ENCODE peak calls at places on chromosomes 1 and 21, in eight cellular contexts. One of them, this sample, is unnamed.

GRCh38 chr1:9080704-9081291 is 11.4 kb upstream of the SLC2A5 start:
- DNase-seq in upper lobe of left lung: no peak
- DNase-seq in astrocyte of the spinal cord: peak
- DNase-seq in kidney epithelial cell: no peak
- DNase-seq in AG10803: no peak
- DNase-seq in bronchial epithelial cell: peak
- DNase-seq in AG09319: no peak
- DNase-seq in GM20000: no peak
- DNase-seq in this sample: no peak

GRCh38 chr21:14755086-14755485 is 209.0 kb upstream of the SAMSN1 start:
- DNase-seq in upper lobe of left lung: no peak
- DNase-seq in astrocyte of the spinal cord: no peak
- DNase-seq in kidney epithelial cell: no peak
- DNase-seq in AG10803: no peak
- DNase-seq in bronchial epithelial cell: no peak
- DNase-seq in AG09319: no peak
- DNase-seq in GM20000: no peak
- DNase-seq in this sample: no peak

GRCh38 chr1:45522324-45523104 is 830 bp upstream of the PRDX1 start:
- DNase-seq in upper lobe of left lung: no peak
- DNase-seq in astrocyte of the spinal cord: peak
- DNase-seq in kidney epithelial cell: no peak
- DNase-seq in AG10803: peak
- DNase-seq in bronchial epithelial cell: peak
- DNase-seq in AG09319: no peak
- DNase-seq in GM20000: no peak
- DNase-seq in this sample: no peak

GRCh38 chr1:58780586-58781452 is 3.0 kb downstream of the JUN start:
- DNase-seq in upper lobe of left lung: no peak
- DNase-seq in astrocyte of the spinal cord: peak
- DNase-seq in kidney epithelial cell: no peak
- DNase-seq in AG10803: peak
- DNase-seq in bronchial epithelial cell: peak
- DNase-seq in AG09319: no peak
- DNase-seq in GM20000: no peak
- DNase-seq in this sample: no peak

GRCh38 chr1:185734929-185735666 is 907 bp downstream of the HMCN1 start:
- DNase-seq in upper lobe of left lung: no peak
- DNase-seq in astrocyte of the spinal cord: peak
- DNase-seq in kidney epithelial cell: no peak
- DNase-seq in AG10803: peak
- DNase-seq in bronchial epithelial cell: peak
- DNase-seq in AG09319: no peak
- DNase-seq in GM20000: no peak
- DNase-seq in this sample: no peak

GRCh38 chr1:150268342-150268705 is 492 bp downstream of the APH1A start:
- DNase-seq in upper lobe of left lung: no peak
- DNase-seq in astrocyte of the spinal cord: no peak
- DNase-seq in kidney epithelial cell: no peak
- DNase-seq in AG10803: peak
- DNase-seq in bronchial epithelial cell: peak
- DNase-seq in AG09319: no peak
- DNase-seq in GM20000: no peak
- DNase-seq in this sample: no peak

GRCh38 chr1:202305168-202305567 is 36.6 kb downstream of the UBE2T start:
- DNase-seq in upper lobe of left lung: no peak
- DNase-seq in astrocyte of the spinal cord: no peak
- DNase-seq in kidney epithelial cell: no peak
- DNase-seq in AG10803: no peak
- DNase-seq in bronchial epithelial cell: no peak
- DNase-seq in AG09319: no peak
- DNase-seq in GM20000: no peak
- DNase-seq in this sample: no peak

GRCh38 chr1:82625562-82625961 is 824.8 kb downstream of the ADGRL2 start:
- DNase-seq in upper lobe of left lung: no peak
- DNase-seq in astrocyte of the spinal cord: peak
- DNase-seq in kidney epithelial cell: no peak
- DNase-seq in AG10803: no peak
- DNase-seq in bronchial epithelial cell: no peak
- DNase-seq in AG09319: no peak
- DNase-seq in GM20000: no peak
- DNase-seq in this sample: no peak

GRCh38 chr21:31279986-31280385 is 64.1 kb downstream of the TIAM1 start:
- DNase-seq in upper lobe of left lung: no peak
- DNase-seq in astrocyte of the spinal cord: no peak
- DNase-seq in kidney epithelial cell: no peak
- DNase-seq in AG10803: no peak
- DNase-seq in bronchial epithelial cell: no peak
- DNase-seq in AG09319: no peak
- DNase-seq in GM20000: no peak
- DNase-seq in this sample: no peak

GRCh38 chr21:46142581-46143473 is 12.6 kb downstream of the FTCD start:
- DNase-seq in upper lobe of left lung: no peak
- DNase-seq in astrocyte of the spinal cord: no peak
- DNase-seq in kidney epithelial cell: no peak
- DNase-seq in AG10803: no peak
- DNase-seq in bronchial epithelial cell: no peak
- DNase-seq in AG09319: no peak
- DNase-seq in GM20000: no peak
- DNase-seq in this sample: no peak

GRCh38 chr1:232057217-232057895 is 430.8 kb downstream of the DISC1 start:
- DNase-seq in upper lobe of left lung: no peak
- DNase-seq in astrocyte of the spinal cord: no peak
- DNase-seq in kidney epithelial cell: no peak
- DNase-seq in AG10803: no peak
- DNase-seq in bronchial epithelial cell: no peak
- DNase-seq in AG09319: no peak
- DNase-seq in GM20000: no peak
- DNase-seq in this sample: no peak

DNA sequence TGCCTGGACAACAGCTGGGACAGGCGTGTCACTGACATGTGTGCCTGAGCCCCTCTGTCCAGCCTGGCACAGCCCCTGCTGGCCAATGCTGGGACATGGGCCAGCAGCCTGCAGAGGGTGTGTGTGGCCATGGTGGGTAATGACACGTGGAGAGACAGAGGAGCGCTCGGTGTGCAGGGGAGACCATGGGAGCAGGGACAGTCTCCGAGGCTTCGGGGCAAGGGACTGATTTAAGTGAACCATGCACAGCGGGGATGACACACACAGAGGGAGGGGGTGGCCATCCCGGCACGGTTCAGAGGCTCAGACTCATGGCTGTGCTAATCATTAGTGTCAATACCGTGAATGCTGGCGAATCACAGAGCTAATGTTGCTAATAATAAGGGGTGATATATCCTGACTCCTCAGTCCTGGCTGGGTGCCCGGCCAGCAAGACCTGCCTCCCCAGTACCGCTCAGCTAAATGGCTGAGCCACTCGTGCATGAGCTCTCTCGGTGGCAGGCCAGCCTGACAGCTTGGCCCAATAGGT is 41.6 kb downstream of the IGSF21 start:
- DNase-seq in upper lobe of left lung: peak
- DNase-seq in astrocyte of the spinal cord: no peak
- DNase-seq in kidney epithelial cell: peak
- DNase-seq in AG10803: no peak
- DNase-seq in bronchial epithelial cell: peak
- DNase-seq in AG09319: no peak
- DNase-seq in GM20000: no peak
- DNase-seq in this sample: no peak
- TF ChIP-seq CTCF in upper lobe of left lung: no peak
- TF ChIP-seq CTCF in astrocyte of the spinal cord: no peak
- TF ChIP-seq CTCF in kidney epithelial cell: peak
- TF ChIP-seq CTCF in AG10803: no peak
- TF ChIP-seq CTCF in bronchial epithelial cell: no peak
- TF ChIP-seq CTCF in AG09319: no peak
- TF ChIP-seq CTCF in GM20000: no peak
- TF ChIP-seq CTCF in this sample: no peak

GRCh38 chr1:248243204-248243603 is 12.0 kb downstream of the OR2M4 start:
- DNase-seq in upper lobe of left lung: no peak
- DNase-seq in astrocyte of the spinal cord: peak
- DNase-seq in kidney epithelial cell: no peak
- DNase-seq in AG10803: peak
- DNase-seq in bronchial epithelial cell: peak
- DNase-seq in AG09319: no peak
- DNase-seq in GM20000: peak
- DNase-seq in this sample: no peak
- TF ChIP-seq CTCF in upper lobe of left lung: peak
- TF ChIP-seq CTCF in astrocyte of the spinal cord: peak
- TF ChIP-seq CTCF in kidney epithelial cell: peak
- TF ChIP-seq CTCF in AG10803: peak
- TF ChIP-seq CTCF in bronchial epithelial cell: peak
- TF ChIP-seq CTCF in AG09319: peak
- TF ChIP-seq CTCF in GM20000: peak
- TF ChIP-seq CTCF in this sample: no peak

GRCh38 chr1:23081376-23081775 is 62.1 kb downstream of the KDM1A start:
- DNase-seq in upper lobe of left lung: no peak
- DNase-seq in astrocyte of the spinal cord: no peak
- DNase-seq in kidney epithelial cell: no peak
- DNase-seq in AG10803: no peak
- DNase-seq in bronchial epithelial cell: no peak
- DNase-seq in AG09319: no peak
- DNase-seq in GM20000: no peak
- DNase-seq in this sample: no peak
- TF ChIP-seq CTCF in upper lobe of left lung: no peak
- TF ChIP-seq CTCF in astrocyte of the spinal cord: peak
- TF ChIP-seq CTCF in kidney epithelial cell: peak
- TF ChIP-seq CTCF in AG10803: peak
- TF ChIP-seq CTCF in bronchial epithelial cell: peak
- TF ChIP-seq CTCF in AG09319: no peak
- TF ChIP-seq CTCF in GM20000: no peak
- TF ChIP-seq CTCF in this sample: no peak

GRCh38 chr21:28230559-28230958 is 762.1 kb downstream of the LTN1 start:
- DNase-seq in upper lobe of left lung: no peak
- DNase-seq in astrocyte of the spinal cord: no peak
- DNase-seq in kidney epithelial cell: no peak
- DNase-seq in AG10803: peak
- DNase-seq in bronchial epithelial cell: peak
- DNase-seq in AG09319: no peak
- DNase-seq in GM20000: no peak
- DNase-seq in this sample: no peak

GRCh38 chr21:28237661-28238060 is 755.0 kb downstream of the LTN1 start:
- DNase-seq in upper lobe of left lung: no peak
- DNase-seq in astrocyte of the spinal cord: no peak
- DNase-seq in kidney epithelial cell: no peak
- DNase-seq in AG10803: peak
- DNase-seq in bronchial epithelial cell: no peak
- DNase-seq in AG09319: no peak
- DNase-seq in GM20000: no peak
- DNase-seq in this sample: no peak

GRCh38 chr21:28239345-28239744 is 753.3 kb downstream of the LTN1 start:
- DNase-seq in upper lobe of left lung: no peak
- DNase-seq in astrocyte of the spinal cord: no peak
- DNase-seq in kidney epithelial cell: no peak
- DNase-seq in AG10803: no peak
- DNase-seq in bronchial epithelial cell: peak
- DNase-seq in AG09319: no peak
- DNase-seq in GM20000: no peak
- DNase-seq in this sample: no peak

GRCh38 chr21:28233536-28234220 is 759.0 kb downstream of the LTN1 start:
- DNase-seq in upper lobe of left lung: no peak
- DNase-seq in astrocyte of the spinal cord: no peak
- DNase-seq in kidney epithelial cell: no peak
- DNase-seq in AG10803: no peak
- DNase-seq in bronchial epithelial cell: no peak
- DNase-seq in AG09319: no peak
- DNase-seq in GM20000: no peak
- DNase-seq in this sample: no peak

GRCh38 chr21:28235169-28235892 is 757.3 kb downstream of the LTN1 start:
- DNase-seq in upper lobe of left lung: no peak
- DNase-seq in astrocyte of the spinal cord: no peak
- DNase-seq in kidney epithelial cell: no peak
- DNase-seq in AG10803: no peak
- DNase-seq in bronchial epithelial cell: no peak
- DNase-seq in AG09319: no peak
- DNase-seq in GM20000: no peak
- DNase-seq in this sample: no peak
- TF ChIP-seq CTCF in upper lobe of left lung: no peak
- TF ChIP-seq CTCF in astrocyte of the spinal cord: no peak
- TF ChIP-seq CTCF in kidney epithelial cell: no peak
- TF ChIP-seq CTCF in AG10803: peak
- TF ChIP-seq CTCF in bronchial epithelial cell: peak
- TF ChIP-seq CTCF in AG09319: no peak
- TF ChIP-seq CTCF in GM20000: no peak
- TF ChIP-seq CTCF in this sample: no peak

GRCh38 chr1:52026278-52026677 is 7.3 kb downstream of the KTI12 start:
- DNase-seq in upper lobe of left lung: no peak
- DNase-seq in astrocyte of the spinal cord: no peak
- DNase-seq in kidney epithelial cell: no peak
- DNase-seq in AG10803: no peak
- DNase-seq in bronchial epithelial cell: no peak
- DNase-seq in AG09319: no peak
- DNase-seq in GM20000: no peak
- DNase-seq in this sample: no peak
- TF ChIP-seq CTCF in upper lobe of left lung: no peak
- TF ChIP-seq CTCF in astrocyte of the spinal cord: no peak
- TF ChIP-seq CTCF in kidney epithelial cell: no peak
- TF ChIP-seq CTCF in AG10803: no peak
- TF ChIP-seq CTCF in bronchial epithelial cell: no peak
- TF ChIP-seq CTCF in AG09319: no peak
- TF ChIP-seq CTCF in GM20000: no peak
- TF ChIP-seq CTCF in this sample: no peak

GRCh38 chr21:33196956-33197374 is 32.8 kb upstream of the IFNAR2 start:
- DNase-seq in upper lobe of left lung: no peak
- DNase-seq in astrocyte of the spinal cord: peak
- DNase-seq in kidney epithelial cell: peak
- DNase-seq in AG10803: peak
- DNase-seq in bronchial epithelial cell: peak
- DNase-seq in AG09319: no peak
- DNase-seq in GM20000: peak
- DNase-seq in this sample: peak
- TF ChIP-seq CTCF in upper lobe of left lung: peak
- TF ChIP-seq CTCF in astrocyte of the spinal cord: peak
- TF ChIP-seq CTCF in kidney epithelial cell: peak
- TF ChIP-seq CTCF in AG10803: peak
- TF ChIP-seq CTCF in bronchial epithelial cell: peak
- TF ChIP-seq CTCF in AG09319: peak
- TF ChIP-seq CTCF in GM20000: peak
- TF ChIP-seq CTCF in this sample: peak

DNA sequence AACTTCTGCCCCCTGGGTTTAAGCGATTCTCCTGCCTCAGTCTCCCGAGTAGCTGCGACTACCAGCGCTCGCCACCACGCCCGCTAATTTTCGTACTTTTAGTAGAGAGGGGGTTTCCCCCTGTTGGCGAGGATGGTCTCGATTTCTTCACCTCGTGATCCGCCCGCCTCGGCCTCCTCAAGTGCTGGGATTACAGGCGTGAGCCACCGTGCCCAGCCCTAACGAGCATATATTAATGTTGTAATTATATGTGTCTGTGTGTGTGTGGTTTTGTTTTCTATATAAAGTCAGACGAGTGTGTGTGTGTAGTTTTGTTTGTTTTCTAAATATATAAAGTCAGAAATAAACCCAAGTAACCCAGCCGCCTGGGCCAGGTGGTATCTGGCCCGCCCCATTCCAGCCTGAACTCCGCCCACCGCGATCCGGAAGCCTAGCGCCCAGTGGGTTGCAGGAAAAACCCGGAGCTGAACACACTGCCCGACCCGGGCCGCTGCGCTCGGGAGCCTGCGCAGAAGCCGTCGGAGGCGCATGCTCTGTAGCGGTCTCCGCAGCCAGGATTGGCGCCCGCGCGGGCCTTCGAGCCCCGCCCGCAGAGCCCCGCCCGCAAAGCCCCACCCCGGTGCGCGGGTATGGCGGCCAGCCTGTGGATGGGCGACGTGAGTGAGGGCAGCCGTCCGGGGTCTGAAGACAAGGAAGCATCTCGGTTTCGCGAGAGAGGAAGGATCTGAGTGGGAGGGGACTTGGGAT is at the start of gene TRNAU1AP:
- DNase-seq in upper lobe of left lung: peak
- DNase-seq in astrocyte of the spinal cord: peak
- DNase-seq in kidney epithelial cell: peak
- DNase-seq in AG10803: peak
- DNase-seq in bronchial epithelial cell: peak
- DNase-seq in AG09319: peak
- DNase-seq in GM20000: peak
- DNase-seq in this sample: peak
- TF ChIP-seq CTCF in upper lobe of left lung: no peak
- TF ChIP-seq CTCF in astrocyte of the spinal cord: no peak
- TF ChIP-seq CTCF in kidney epithelial cell: no peak
- TF ChIP-seq CTCF in AG10803: no peak
- TF ChIP-seq CTCF in bronchial epithelial cell: no peak
- TF ChIP-seq CTCF in AG09319: no peak
- TF ChIP-seq CTCF in GM20000: no peak
- TF ChIP-seq CTCF in this sample: no peak